ENCODE peak calls at places on chromosomes 12 and 14, in eight cellular contexts. R, Y, J, I, B, C, E and P are unnamed samples.

GRCh38 chr14:51520087-51520486 is 131.6 kb upstream of the FRMD6 start:
- DNase-seq in R (no peak), Y (no peak), J (no peak), I (no peak), B (no peak), C (no peak), E (no peak), P (no peak)

GRCh38 chr12:23281295-23281694 is 656.3 kb downstream of the ETNK1 start:
- DNase-seq in R (no peak), Y (no peak), J (no peak), I (no peak), B (no peak), C (no peak), E (no peak), P (no peak)

GRCh38 chr12:11758838-11759509 is 109.5 kb downstream of the ETV6 start:
- DNase-seq in R (no peak), Y (no peak), J (no peak), I (no peak), B (no peak), C (no peak), E (no peak), P (no peak)

GRCh38 chr12:91695964-91696363 is 449.7 kb downstream of the BTG1 start:
- DNase-seq in R (no peak), Y (no peak), J (no peak), I (no peak), B (no peak), C (no peak), E (no peak), P (no peak)

GRCh38 chr14:92676031-92676430 is 72.4 kb downstream of the LGMN start:
- DNase-seq in R (no peak), Y (no peak), J (no peak), I (no peak), B (no peak), C (no peak), E (no peak), P (no peak)

GRCh38 chr14:61471297-61471980 is 150.1 kb downstream of the PRKCH start:
- DNase-seq in R (no peak), Y (no peak), J (no peak), I (no peak), B (no peak), C (no peak), E (no peak), P (no peak)

GRCh38 chr14:33800735-33801163 is 150.1 kb downstream of the EGLN3 start:
- DNase-seq in R (no peak), Y (no peak), J (no peak), I (no peak), B (no peak), C (no peak), E (no peak), P (peak; percentile 6)

GRCh38 chr12:42482086-42482819 is 107.3 kb downstream of the PRICKLE1 start:
- DNase-seq in R (peak; percentile 5), Y (peak; percentile 72), J (no peak), I (no peak), B (peak; percentile 50), C (peak; percentile 70), E (no peak), P (no peak)

GRCh38 chr12:120833849-120834248 is 70.3 kb downstream of the SPPL3 start:
- DNase-seq in R (no peak), Y (no peak), J (peak; percentile 16), I (no peak), B (no peak), C (no peak), E (no peak), P (no peak)

GRCh38 chr12:74021937-74022336 is 515.7 kb upstream of the ATXN7L3B start:
- DNase-seq in R (peak; percentile 92), Y (peak; percentile 48), J (no peak), I (no peak), B (peak; percentile 18), C (peak; percentile 61), E (peak; percentile 68), P (peak; percentile 82)

GRCh38 chr14:72253503-72253902 is 321.3 kb downstream of the RGS6 start:
- DNase-seq in R (no peak), Y (no peak), J (no peak), I (no peak), B (no peak), C (no peak), E (no peak), P (no peak)

GRCh38 chr12:52044284-52044983 is 6.8 kb upstream of the NR4A1 start:
- DNase-seq in R (no peak), Y (peak; percentile 91), J (peak; percentile 87), I (no peak), B (peak; percentile 95), C (peak; percentile 81), E (no peak), P (no peak)

GRCh38 chr12:95102916-95103671 is 29.7 kb upstream of the NR2C1 start:
- DNase-seq in R (peak; percentile 91), Y (no peak), J (no peak), I (peak; percentile 38), B (no peak), C (no peak), E (peak; percentile 92), P (no peak)

GRCh38 chr14:103705524-103706284 is 9.5 kb downstream of the XRCC3 start:
- DNase-seq in R (no peak), Y (no peak), J (no peak), I (no peak), B (peak; percentile 59), C (no peak), E (no peak), P (no peak)

GRCh38 chr12:48979602-48980388 is 1.7 kb downstream of the WNT1 start:
- DNase-seq in R (no peak), Y (peak; percentile 53), J (no peak), I (no peak), B (no peak), C (no peak), E (no peak), P (no peak)

GRCh38 chr12:62799126-62799736 is 135.7 kb downstream of the PPM1H start:
- DNase-seq in R (peak; percentile 83), Y (peak; percentile 51), J (no peak), I (peak; percentile 38), B (peak; percentile 36), C (peak; percentile 60), E (peak; percentile 48), P (peak; percentile 58)

GRCh38 chr14:55599250-55599879 is 19.4 kb downstream of the KTN1 start:
- DNase-seq in R (peak; percentile 90), Y (peak; percentile 54), J (no peak), I (no peak), B (no peak), C (peak; percentile 74), E (peak; percentile 75), P (peak; percentile 11)

GRCh38 chr12:46219892-46220655 is 48.8 kb downstream of the SLC38A1 start:
- DNase-seq in R (peak; percentile 32), Y (no peak), J (no peak), I (no peak), B (no peak), C (no peak), E (peak; percentile 68), P (peak; percentile 35)
- TF ChIP-seq POLR2A in R (no peak), Y (no peak), J (no peak), I (no peak), B (no peak), C (no peak), E (no peak), P (no peak)

DNA sequence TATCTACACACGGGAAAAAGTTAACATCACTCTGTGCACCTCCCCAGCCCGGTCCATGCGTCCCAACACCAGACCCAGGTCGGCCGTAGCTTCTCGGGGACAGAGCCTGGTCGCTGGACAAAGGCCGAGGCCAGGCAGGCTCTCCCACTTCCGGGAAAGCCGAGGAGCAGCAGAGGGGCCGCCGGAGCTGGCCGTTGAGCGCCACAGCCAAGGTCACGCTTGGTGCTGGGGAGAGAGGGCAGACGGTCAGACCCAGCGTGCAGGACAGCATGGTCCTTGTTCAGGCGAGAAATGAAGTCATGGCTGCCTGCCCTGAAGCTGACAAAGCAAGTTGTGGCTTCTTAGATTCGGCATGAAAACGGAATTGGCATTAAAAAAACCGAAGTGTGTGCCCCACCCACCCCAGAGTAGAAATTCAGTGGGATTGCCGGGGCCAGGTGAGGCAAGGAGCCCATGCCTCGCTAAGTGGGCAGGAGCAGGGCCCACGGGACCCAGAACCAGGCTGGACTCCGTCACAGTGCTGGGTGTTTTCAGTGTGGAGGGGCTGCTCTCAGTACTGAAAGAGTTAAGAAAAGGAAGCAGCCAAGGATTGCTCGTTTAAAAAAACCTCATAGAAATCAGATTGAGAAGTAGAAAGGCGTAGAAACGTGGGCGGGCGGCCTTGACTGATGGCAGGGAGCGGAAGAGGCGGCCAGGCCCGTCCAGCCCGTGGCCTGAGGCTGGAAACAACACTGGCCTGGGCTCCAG is 4.3 kb downstream of the ARL6IP4 start:
- DNase-seq in R (no peak), Y (no peak), J (no peak), I (no peak), B (peak; percentile 77), C (no peak), E (no peak), P (no peak)
- TF ChIP-seq POLR2A in R (no peak), Y (no peak), J (no peak), I (no peak), B (no peak), C (no peak), E (no peak), P (no peak)

GRCh38 chr12:116592731-116593130 is 33.5 kb downstream of the MAP1LC3B2 start:
- DNase-seq in R (no peak), Y (no peak), J (no peak), I (no peak), B (no peak), C (no peak), E (no peak), P (no peak)

GRCh38 chr12:116595186-116595585 is 36.0 kb downstream of the MAP1LC3B2 start:
- DNase-seq in R (no peak), Y (no peak), J (no peak), I (no peak), B (peak; percentile 50), C (no peak), E (no peak), P (no peak)

GRCh38 chr12:116597886-116598285 is 38.7 kb downstream of the MAP1LC3B2 start:
- DNase-seq in R (no peak), Y (no peak), J (no peak), I (no peak), B (no peak), C (no peak), E (no peak), P (no peak)

GRCh38 chr12:116594325-116595038 is 35.3 kb downstream of the MAP1LC3B2 start:
- DNase-seq in R (no peak), Y (no peak), J (no peak), I (no peak), B (no peak), C (no peak), E (no peak), P (no peak)

GRCh38 chr12:116595672-116596071 is 36.5 kb downstream of the MAP1LC3B2 start:
- DNase-seq in R (no peak), Y (no peak), J (no peak), I (no peak), B (no peak), C (no peak), E (no peak), P (no peak)
- TF ChIP-seq POLR2A in R (no peak), Y (no peak), J (no peak), I (no peak), B (no peak), C (no peak), E (no peak), P (no peak)

DNA sequence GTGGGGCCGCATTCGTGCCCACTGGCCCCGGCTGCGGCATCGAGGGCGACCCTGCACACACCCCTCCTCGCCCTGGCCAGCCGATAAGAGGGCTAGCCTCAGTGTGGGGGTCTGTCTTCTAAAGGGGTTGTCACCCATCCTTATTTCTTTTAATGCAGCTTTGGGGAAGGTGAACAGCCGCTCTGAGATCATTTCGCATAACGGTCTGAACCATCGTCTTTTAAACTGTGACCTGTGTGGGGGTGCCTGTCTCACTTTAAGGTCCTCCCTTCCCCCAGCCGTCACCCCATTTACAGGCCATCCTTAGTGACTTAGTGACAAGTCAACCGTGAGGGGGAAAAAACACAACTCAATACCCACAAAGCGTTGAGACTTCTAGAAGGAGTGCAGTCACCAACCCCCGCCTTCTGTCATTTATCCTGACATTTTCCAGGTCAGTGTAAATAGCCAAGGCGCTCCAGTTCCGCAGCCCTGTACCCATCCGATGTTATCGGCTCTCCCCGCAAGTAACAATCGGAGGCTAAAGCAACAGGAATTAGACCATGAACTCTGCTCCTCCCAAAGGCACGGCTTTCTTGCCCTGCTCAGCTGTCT is 469 bp upstream of the DENND5B start:
- DNase-seq in R (peak; percentile 55), Y (no peak), J (no peak), I (no peak), B (peak; percentile 44), C (peak; percentile 25), E (no peak), P (peak; percentile 48)
- TF ChIP-seq POLR2A in R (peak; percentile 48), Y (no peak), J (no peak), I (peak; percentile 36), B (no peak), C (no peak), E (no peak), P (no peak)